ENCODE peak calls at places on chromosomes 13 and 19, in seven cellular contexts. One of them, this sample, is unnamed.

GRCh38 chr19:49954092-49954825 is 6.7 kb downstream of the SIGLEC11 start:
- DNase-seq in H9: no peak
- DNase-seq in suprapubic skin: peak
- DNase-seq in cardiac fibroblast: peak
- DNase-seq in upper lobe of right lung: no peak
- DNase-seq in GM12865: peak
- DNase-seq in foreskin fibroblast: peak
- DNase-seq in this sample: no peak

GRCh38 chr13:76632388-76633044 is 253.7 kb downstream of the KCTD12 start:
- DNase-seq in H9: peak
- DNase-seq in suprapubic skin: no peak
- DNase-seq in cardiac fibroblast: no peak
- DNase-seq in upper lobe of right lung: no peak
- DNase-seq in GM12865: peak
- DNase-seq in foreskin fibroblast: no peak
- DNase-seq in this sample: no peak

GRCh38 chr19:11814707-11815050 is 606 bp downstream of the ZNF440 start:
- DNase-seq in H9: peak
- DNase-seq in suprapubic skin: no peak
- DNase-seq in cardiac fibroblast: peak
- DNase-seq in upper lobe of right lung: no peak
- DNase-seq in GM12865: peak
- DNase-seq in foreskin fibroblast: peak
- DNase-seq in this sample: no peak

GRCh38 chr13:22081430-22081829 is 410.6 kb downstream of the FGF9 start:
- DNase-seq in H9: no peak
- DNase-seq in suprapubic skin: no peak
- DNase-seq in cardiac fibroblast: no peak
- DNase-seq in upper lobe of right lung: no peak
- DNase-seq in GM12865: no peak
- DNase-seq in foreskin fibroblast: no peak
- DNase-seq in this sample: no peak

GRCh38 chr19:40928859-40929258 is 46.8 kb upstream of the CYP2A7 start:
- DNase-seq in H9: no peak
- DNase-seq in suprapubic skin: no peak
- DNase-seq in cardiac fibroblast: no peak
- DNase-seq in upper lobe of right lung: no peak
- DNase-seq in GM12865: no peak
- DNase-seq in foreskin fibroblast: no peak
- DNase-seq in this sample: no peak

GRCh38 chr13:100789481-100789880 is 114.9 kb upstream of the TMTC4 start:
- DNase-seq in H9: no peak
- DNase-seq in suprapubic skin: no peak
- DNase-seq in cardiac fibroblast: peak
- DNase-seq in upper lobe of right lung: peak
- DNase-seq in GM12865: no peak
- DNase-seq in foreskin fibroblast: peak
- DNase-seq in this sample: no peak

GRCh38 chr19:13428352-13428751 is 77.9 kb downstream of the CACNA1A start:
- DNase-seq in H9: peak
- DNase-seq in suprapubic skin: no peak
- DNase-seq in cardiac fibroblast: peak
- DNase-seq in upper lobe of right lung: peak
- DNase-seq in GM12865: peak
- DNase-seq in foreskin fibroblast: peak
- DNase-seq in this sample: no peak

GRCh38 chr13:57704031-57704430 is 72.5 kb downstream of the PCDH17 start:
- DNase-seq in H9: no peak
- DNase-seq in suprapubic skin: no peak
- DNase-seq in cardiac fibroblast: no peak
- DNase-seq in upper lobe of right lung: no peak
- DNase-seq in GM12865: no peak
- DNase-seq in foreskin fibroblast: no peak
- DNase-seq in this sample: no peak

GRCh38 chr13:66353664-66354063 is 876.5 kb downstream of the PCDH9 start:
- DNase-seq in H9: no peak
- DNase-seq in suprapubic skin: no peak
- DNase-seq in cardiac fibroblast: peak
- DNase-seq in upper lobe of right lung: no peak
- DNase-seq in GM12865: no peak
- DNase-seq in foreskin fibroblast: no peak
- DNase-seq in this sample: no peak

GRCh38 chr19:29285878-29286277 is 72.9 kb upstream of the UQCRFS1 start:
- DNase-seq in H9: peak
- DNase-seq in suprapubic skin: peak
- DNase-seq in cardiac fibroblast: no peak
- DNase-seq in upper lobe of right lung: peak
- DNase-seq in GM12865: no peak
- DNase-seq in foreskin fibroblast: no peak
- DNase-seq in this sample: no peak

GRCh38 chr13:46076827-46077226 is 24.3 kb upstream of the ZC3H13 start:
- DNase-seq in H9: no peak
- DNase-seq in suprapubic skin: no peak
- DNase-seq in cardiac fibroblast: no peak
- DNase-seq in upper lobe of right lung: no peak
- DNase-seq in GM12865: no peak
- DNase-seq in foreskin fibroblast: no peak
- DNase-seq in this sample: no peak

GRCh38 chr13:46075811-46076210 is 23.3 kb upstream of the ZC3H13 start:
- DNase-seq in H9: no peak
- DNase-seq in suprapubic skin: no peak
- DNase-seq in cardiac fibroblast: no peak
- DNase-seq in upper lobe of right lung: no peak
- DNase-seq in GM12865: no peak
- DNase-seq in foreskin fibroblast: no peak
- DNase-seq in this sample: no peak

GRCh38 chr13:46077260-46077659 is 24.7 kb upstream of the ZC3H13 start:
- DNase-seq in H9: no peak
- DNase-seq in suprapubic skin: no peak
- DNase-seq in cardiac fibroblast: no peak
- DNase-seq in upper lobe of right lung: no peak
- DNase-seq in GM12865: no peak
- DNase-seq in foreskin fibroblast: no peak
- DNase-seq in this sample: no peak

DNA sequence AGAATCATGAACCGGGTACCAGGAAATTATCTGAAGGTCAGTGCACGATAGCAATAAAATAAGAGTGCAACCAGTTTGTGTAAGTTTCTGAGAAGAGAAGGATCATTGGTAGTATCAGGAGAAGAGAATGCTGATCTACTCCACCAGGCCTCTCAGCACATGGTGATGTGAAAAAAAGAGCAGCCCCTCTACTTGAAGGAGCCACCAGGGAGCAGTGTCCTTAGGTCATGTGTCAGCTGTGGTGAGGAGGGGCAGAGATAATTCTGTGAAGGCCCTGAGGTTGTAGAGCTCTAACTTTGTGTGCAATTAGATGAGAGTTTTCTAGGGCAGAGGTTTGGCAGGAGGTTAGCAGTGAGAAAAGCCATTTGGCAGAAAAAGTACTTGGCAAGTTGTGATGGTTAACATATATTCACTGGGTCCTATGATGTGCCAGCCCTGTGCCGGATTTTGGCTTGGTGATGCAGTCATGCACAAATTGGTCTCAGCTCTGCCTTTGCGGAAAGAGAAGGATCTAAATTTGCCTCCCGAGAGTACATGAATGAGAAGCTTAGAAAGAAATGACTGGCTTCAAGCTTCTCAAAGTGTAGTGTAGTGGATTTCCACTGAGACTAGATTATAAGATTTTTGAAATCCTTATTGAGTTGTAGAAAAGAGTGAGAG is 19.2 kb upstream of the ZC3H13 start:
- DNase-seq in H9: peak
- DNase-seq in suprapubic skin: no peak
- DNase-seq in cardiac fibroblast: no peak
- DNase-seq in upper lobe of right lung: no peak
- DNase-seq in GM12865: peak
- DNase-seq in foreskin fibroblast: no peak
- DNase-seq in this sample: no peak
- TF ChIP-seq CTCF in H9: peak
- TF ChIP-seq CTCF in suprapubic skin: no peak
- TF ChIP-seq CTCF in cardiac fibroblast: no peak
- TF ChIP-seq CTCF in upper lobe of right lung: no peak
- TF ChIP-seq CTCF in GM12865: peak
- TF ChIP-seq CTCF in foreskin fibroblast: no peak
- TF ChIP-seq CTCF in this sample: no peak

DNA sequence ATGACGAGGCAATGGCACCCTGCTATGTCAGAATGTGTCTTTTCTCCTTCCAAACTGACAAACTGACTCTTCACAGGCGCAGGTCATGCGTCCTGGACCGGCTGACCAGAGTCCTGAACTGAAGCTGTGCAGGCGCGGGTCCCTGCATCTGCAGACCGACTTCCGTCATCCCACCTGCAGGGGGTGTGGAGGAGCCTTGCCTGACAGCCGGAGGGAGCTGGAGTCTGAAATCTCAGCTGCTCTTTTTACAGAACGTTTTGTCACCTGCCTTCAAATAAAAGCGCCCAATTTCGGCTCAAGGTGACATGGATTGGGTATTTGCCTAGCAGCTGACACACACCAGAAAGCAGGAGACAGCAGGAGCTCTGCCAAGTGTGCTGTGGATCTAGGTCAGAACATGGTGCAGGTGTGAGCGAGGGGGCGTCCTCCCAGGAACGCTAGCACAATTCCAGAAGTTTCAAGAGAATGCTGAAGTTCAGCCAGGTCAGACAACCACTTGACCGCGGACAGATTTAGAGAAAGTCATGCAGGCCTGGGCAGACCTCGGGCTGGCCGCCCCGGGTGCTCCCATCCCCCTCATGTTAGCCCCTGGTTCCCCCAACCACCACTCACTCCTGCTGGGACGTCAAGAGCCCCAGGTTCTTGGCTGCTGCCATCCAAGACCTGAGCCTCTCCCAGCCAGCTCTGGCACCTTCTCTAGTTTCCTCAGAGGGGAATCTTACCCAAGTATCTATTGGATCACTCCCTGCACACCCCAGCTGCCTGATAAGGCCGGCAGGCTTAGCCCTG is 32.8 kb downstream of the ELL start:
- DNase-seq in H9: peak
- DNase-seq in suprapubic skin: no peak
- DNase-seq in cardiac fibroblast: no peak
- DNase-seq in upper lobe of right lung: no peak
- DNase-seq in GM12865: no peak
- DNase-seq in foreskin fibroblast: peak
- DNase-seq in this sample: no peak
- TF ChIP-seq CTCF in H9: peak
- TF ChIP-seq CTCF in suprapubic skin: no peak
- TF ChIP-seq CTCF in cardiac fibroblast: peak
- TF ChIP-seq CTCF in upper lobe of right lung: peak
- TF ChIP-seq CTCF in GM12865: no peak
- TF ChIP-seq CTCF in foreskin fibroblast: peak
- TF ChIP-seq CTCF in this sample: peak

DNA sequence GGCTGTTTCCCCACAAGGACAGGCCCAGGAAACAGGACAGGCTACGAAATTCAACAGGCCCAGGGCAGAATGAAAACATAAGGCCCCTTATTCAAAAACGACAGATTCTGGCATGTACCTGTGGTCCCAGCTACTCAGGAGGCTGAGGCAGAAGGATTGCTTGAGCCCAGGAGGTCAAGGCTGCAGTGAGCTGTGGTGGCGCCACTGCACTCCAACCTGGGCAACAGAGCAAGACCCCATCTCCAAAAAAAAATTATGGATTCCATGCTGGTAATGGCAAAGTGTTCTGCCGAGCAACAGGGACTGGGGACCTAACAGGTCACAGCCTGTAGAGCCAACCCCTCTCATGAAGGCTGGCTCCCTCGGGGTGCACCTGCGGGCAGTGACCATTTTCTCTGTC is 52.6 kb upstream of the USE1 start:
- DNase-seq in H9: no peak
- DNase-seq in suprapubic skin: no peak
- DNase-seq in cardiac fibroblast: no peak
- DNase-seq in upper lobe of right lung: no peak
- DNase-seq in GM12865: no peak
- DNase-seq in foreskin fibroblast: no peak
- DNase-seq in this sample: no peak
- TF ChIP-seq CTCF in H9: no peak
- TF ChIP-seq CTCF in suprapubic skin: no peak
- TF ChIP-seq CTCF in cardiac fibroblast: no peak
- TF ChIP-seq CTCF in upper lobe of right lung: no peak
- TF ChIP-seq CTCF in GM12865: no peak
- TF ChIP-seq CTCF in foreskin fibroblast: no peak
- TF ChIP-seq CTCF in this sample: no peak

GRCh38 chr19:9883231-9883758 is 48.2 kb downstream of the PIN1 start:
- DNase-seq in H9: peak
- DNase-seq in suprapubic skin: no peak
- DNase-seq in cardiac fibroblast: no peak
- DNase-seq in upper lobe of right lung: no peak
- DNase-seq in GM12865: no peak
- DNase-seq in foreskin fibroblast: no peak
- DNase-seq in this sample: no peak

GRCh38 chr19:9881720-9882119 is 46.6 kb downstream of the PIN1 start:
- DNase-seq in H9: no peak
- DNase-seq in suprapubic skin: no peak
- DNase-seq in cardiac fibroblast: no peak
- DNase-seq in upper lobe of right lung: no peak
- DNase-seq in GM12865: no peak
- DNase-seq in foreskin fibroblast: peak
- DNase-seq in this sample: no peak

GRCh38 chr19:9883764-9884163 is 48.6 kb downstream of the PIN1 start:
- DNase-seq in H9: no peak
- DNase-seq in suprapubic skin: no peak
- DNase-seq in cardiac fibroblast: no peak
- DNase-seq in upper lobe of right lung: no peak
- DNase-seq in GM12865: no peak
- DNase-seq in foreskin fibroblast: no peak
- DNase-seq in this sample: no peak

DNA sequence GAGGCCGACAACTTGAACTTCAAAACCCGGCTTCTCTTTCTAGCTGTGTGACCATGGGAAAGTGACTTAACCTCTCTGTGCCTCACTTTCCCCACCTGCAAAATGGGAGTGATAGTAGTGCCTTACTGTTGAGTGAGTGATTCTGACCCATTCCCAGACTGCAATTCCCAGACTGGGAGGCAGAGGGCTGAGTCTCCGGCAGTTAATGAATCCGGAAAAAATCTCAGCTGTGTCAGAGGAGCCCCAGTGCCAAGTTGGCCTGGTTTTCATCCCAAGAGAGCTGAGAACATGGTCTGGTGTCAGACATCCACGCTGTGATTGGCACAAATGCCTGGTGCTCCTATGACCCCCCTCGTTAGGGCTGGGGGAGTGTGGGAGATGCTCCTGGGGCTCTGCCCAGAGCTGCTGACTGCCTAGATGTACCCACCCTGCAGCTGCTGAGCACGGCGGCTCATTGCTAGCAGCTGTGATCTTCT is 50.0 kb downstream of the PIN1 start:
- DNase-seq in H9: no peak
- DNase-seq in suprapubic skin: no peak
- DNase-seq in cardiac fibroblast: peak
- DNase-seq in upper lobe of right lung: no peak
- DNase-seq in GM12865: no peak
- DNase-seq in foreskin fibroblast: peak
- DNase-seq in this sample: no peak
- TF ChIP-seq CTCF in H9: peak
- TF ChIP-seq CTCF in suprapubic skin: peak
- TF ChIP-seq CTCF in cardiac fibroblast: peak
- TF ChIP-seq CTCF in upper lobe of right lung: peak
- TF ChIP-seq CTCF in GM12865: no peak
- TF ChIP-seq CTCF in foreskin fibroblast: peak
- TF ChIP-seq CTCF in this sample: peak

This sample was measured in AG09309.